ENCODE peak calls at places on chromosomes 12 and 14, in seven cellular contexts. One of them, this sample, is unnamed. For H3K4me1, the result is how much of the 10 kb centered on the place peaks cover.

GRCh38 chr14:56224691-56225681 is 106.8 kb downstream of the PELI2 start:
- DNase-seq in OCI-LY7: no peak
- DNase-seq in body of pancreas: peak
- DNase-seq in cardiac muscle cell: no peak
- DNase-seq in mesendoderm: no peak
- DNase-seq in CD8-positive, alpha-beta memory T cell: no peak
- DNase-seq in Peyer's patch: no peak
- DNase-seq in this sample: no peak

GRCh38 chr12:131920902-131921840 is 7.9 kb upstream of the PUS1 start:
- DNase-seq in OCI-LY7: no peak
- DNase-seq in body of pancreas: no peak
- DNase-seq in cardiac muscle cell: no peak
- DNase-seq in mesendoderm: no peak
- DNase-seq in CD8-positive, alpha-beta memory T cell: no peak
- DNase-seq in Peyer's patch: no peak
- DNase-seq in this sample: no peak

GRCh38 chr12:50647479-50647878 is 116.4 kb upstream of the ATF1 start:
- DNase-seq in OCI-LY7: no peak
- DNase-seq in body of pancreas: peak
- DNase-seq in cardiac muscle cell: no peak
- DNase-seq in mesendoderm: peak
- DNase-seq in CD8-positive, alpha-beta memory T cell: no peak
- DNase-seq in Peyer's patch: no peak
- DNase-seq in this sample: no peak

GRCh38 chr14:85599939-85600338 is 70.0 kb downstream of the FLRT2 start:
- DNase-seq in OCI-LY7: no peak
- DNase-seq in body of pancreas: no peak
- DNase-seq in cardiac muscle cell: no peak
- DNase-seq in mesendoderm: no peak
- DNase-seq in CD8-positive, alpha-beta memory T cell: no peak
- DNase-seq in Peyer's patch: no peak
- DNase-seq in this sample: no peak

GRCh38 chr12:8667280-8667679 is 4.7 kb upstream of the MFAP5 start:
- DNase-seq in OCI-LY7: no peak
- DNase-seq in body of pancreas: no peak
- DNase-seq in cardiac muscle cell: no peak
- DNase-seq in mesendoderm: no peak
- DNase-seq in CD8-positive, alpha-beta memory T cell: no peak
- DNase-seq in Peyer's patch: no peak
- DNase-seq in this sample: no peak

GRCh38 chr12:93537769-93538168 is 34.7 kb upstream of the SOCS2 start:
- DNase-seq in OCI-LY7: no peak
- DNase-seq in body of pancreas: no peak
- DNase-seq in cardiac muscle cell: no peak
- DNase-seq in mesendoderm: peak
- DNase-seq in CD8-positive, alpha-beta memory T cell: no peak
- DNase-seq in Peyer's patch: no peak
- DNase-seq in this sample: no peak

GRCh38 chr12:44837114-44837800 is 38.9 kb downstream of the NELL2 start:
- DNase-seq in OCI-LY7: no peak
- DNase-seq in body of pancreas: no peak
- DNase-seq in cardiac muscle cell: no peak
- DNase-seq in mesendoderm: peak
- DNase-seq in CD8-positive, alpha-beta memory T cell: no peak
- DNase-seq in Peyer's patch: no peak
- DNase-seq in this sample: no peak

GRCh38 chr14:104317975-104318557 is 179.7 kb downstream of the KIF26A start:
- DNase-seq in OCI-LY7: no peak
- DNase-seq in body of pancreas: peak
- DNase-seq in cardiac muscle cell: no peak
- DNase-seq in mesendoderm: no peak
- DNase-seq in CD8-positive, alpha-beta memory T cell: no peak
- DNase-seq in Peyer's patch: no peak
- DNase-seq in this sample: no peak

GRCh38 chr12:144650-145284 is 69.2 kb downstream of the SLC6A12 start:
- DNase-seq in OCI-LY7: no peak
- DNase-seq in body of pancreas: no peak
- DNase-seq in cardiac muscle cell: no peak
- DNase-seq in mesendoderm: no peak
- DNase-seq in CD8-positive, alpha-beta memory T cell: no peak
- DNase-seq in Peyer's patch: no peak
- DNase-seq in this sample: no peak

GRCh38 chr14:32134448-32135070 is 57.5 kb downstream of the ARHGAP5 start:
- DNase-seq in OCI-LY7: no peak
- DNase-seq in body of pancreas: no peak
- DNase-seq in cardiac muscle cell: no peak
- DNase-seq in mesendoderm: no peak
- DNase-seq in CD8-positive, alpha-beta memory T cell: no peak
- DNase-seq in Peyer's patch: no peak
- DNase-seq in this sample: peak

GRCh38 chr12:2769866-2770533 is 24.8 kb upstream of the FKBP4 start:
- DNase-seq in OCI-LY7: no peak
- DNase-seq in body of pancreas: no peak
- DNase-seq in cardiac muscle cell: no peak
- DNase-seq in mesendoderm: no peak
- DNase-seq in CD8-positive, alpha-beta memory T cell: no peak
- DNase-seq in Peyer's patch: no peak
- DNase-seq in this sample: no peak

GRCh38 chr12:101609198-101609597 is 14.4 kb downstream of the MYBPC1 start:
- DNase-seq in OCI-LY7: no peak
- DNase-seq in body of pancreas: no peak
- DNase-seq in cardiac muscle cell: no peak
- DNase-seq in mesendoderm: no peak
- DNase-seq in CD8-positive, alpha-beta memory T cell: no peak
- DNase-seq in Peyer's patch: no peak
- DNase-seq in this sample: no peak

GRCh38 chr12:10033783-10034381 is 3.4 kb downstream of the CLEC9A start:
- DNase-seq in OCI-LY7: peak
- DNase-seq in body of pancreas: no peak
- DNase-seq in cardiac muscle cell: no peak
- DNase-seq in mesendoderm: no peak
- DNase-seq in CD8-positive, alpha-beta memory T cell: no peak
- DNase-seq in Peyer's patch: no peak
- DNase-seq in this sample: no peak

GRCh38 chr12:99619389-99620158 is 28.0 kb upstream of the GARIN6 start:
- DNase-seq in OCI-LY7: peak
- DNase-seq in body of pancreas: no peak
- DNase-seq in cardiac muscle cell: peak
- DNase-seq in mesendoderm: peak
- DNase-seq in CD8-positive, alpha-beta memory T cell: no peak
- DNase-seq in Peyer's patch: no peak
- DNase-seq in this sample: peak

GRCh38 chr12:5018677-5019076 is 25.0 kb upstream of the KCNA5 start:
- DNase-seq in OCI-LY7: no peak
- DNase-seq in body of pancreas: no peak
- DNase-seq in cardiac muscle cell: no peak
- DNase-seq in mesendoderm: no peak
- DNase-seq in CD8-positive, alpha-beta memory T cell: no peak
- DNase-seq in Peyer's patch: no peak
- DNase-seq in this sample: no peak

GRCh38 chr12:132568826-132569480 is 41.4 kb downstream of the LRCOL1 start:
- DNase-seq in OCI-LY7: no peak
- DNase-seq in body of pancreas: no peak
- DNase-seq in cardiac muscle cell: no peak
- DNase-seq in mesendoderm: no peak
- DNase-seq in CD8-positive, alpha-beta memory T cell: no peak
- DNase-seq in Peyer's patch: no peak
- DNase-seq in this sample: no peak

GRCh38 chr12:120702629-120703028 is 7.6 kb upstream of the UNC119B start:
- DNase-seq in OCI-LY7: no peak
- DNase-seq in body of pancreas: no peak
- DNase-seq in cardiac muscle cell: no peak
- DNase-seq in mesendoderm: no peak
- DNase-seq in CD8-positive, alpha-beta memory T cell: no peak
- DNase-seq in Peyer's patch: no peak
- DNase-seq in this sample: no peak

GRCh38 chr12:46390304-46390703 is 17.7 kb upstream of the SLC38A2 start:
- DNase-seq in OCI-LY7: no peak
- DNase-seq in body of pancreas: no peak
- DNase-seq in cardiac muscle cell: no peak
- DNase-seq in mesendoderm: no peak
- DNase-seq in CD8-positive, alpha-beta memory T cell: no peak
- DNase-seq in Peyer's patch: no peak
- DNase-seq in this sample: no peak
- H3K27ac ChIP-seq in OCI-LY7: no peak
- H3K27ac ChIP-seq in body of pancreas: no peak
- H3K27ac ChIP-seq in cardiac muscle cell: peak
- H3K27ac ChIP-seq in mesendoderm: no peak
- H3K27ac ChIP-seq in CD8-positive, alpha-beta memory T cell: no peak
- H3K27ac ChIP-seq in Peyer's patch: peak
- H3K27ac ChIP-seq in this sample: no peak

DNA sequence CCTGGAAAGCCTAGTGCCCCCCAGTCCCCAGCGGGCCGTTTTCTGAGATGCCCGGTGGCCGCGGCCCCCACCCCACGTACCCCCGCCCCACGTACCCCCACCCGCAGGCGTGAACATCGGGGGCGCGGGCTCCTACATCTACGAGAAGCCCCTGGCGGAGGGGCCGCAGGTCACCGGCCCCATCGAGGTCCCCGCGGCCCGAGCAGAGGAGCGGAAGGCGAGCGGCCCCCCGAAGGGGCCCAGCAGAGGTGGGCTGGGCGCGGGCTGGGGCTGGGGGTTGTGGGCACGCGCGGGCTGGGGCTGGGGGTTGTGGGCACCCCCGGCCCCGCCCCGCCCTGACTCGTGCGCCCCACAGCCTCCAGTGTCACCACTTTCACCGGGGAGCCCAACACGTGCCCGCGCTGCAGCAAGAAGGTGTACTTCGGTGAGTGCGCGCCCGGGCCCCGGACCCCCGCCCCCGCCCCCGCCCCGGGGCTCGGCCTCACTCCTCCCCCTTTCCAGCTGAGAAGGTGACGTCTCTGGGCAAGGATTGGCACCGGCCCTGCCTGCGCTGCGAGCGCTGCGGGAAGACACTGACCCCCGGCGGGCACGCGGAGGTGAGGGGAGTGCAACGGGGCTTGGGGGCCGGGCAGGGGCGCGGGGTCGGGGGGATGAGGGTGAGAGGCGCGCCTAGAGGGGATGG is 4.1 kb downstream of the CRIP2 start:
- DNase-seq in OCI-LY7: no peak
- DNase-seq in body of pancreas: no peak
- DNase-seq in cardiac muscle cell: no peak
- DNase-seq in mesendoderm: peak
- DNase-seq in CD8-positive, alpha-beta memory T cell: no peak
- DNase-seq in Peyer's patch: no peak
- DNase-seq in this sample: no peak
- H3K4me1 ChIP-seq in OCI-LY7: under half
- H3K4me1 ChIP-seq in body of pancreas: half or more
- H3K4me1 ChIP-seq in cardiac muscle cell: half or more
- H3K4me1 ChIP-seq in mesendoderm: under half
- H3K4me1 ChIP-seq in CD8-positive, alpha-beta memory T cell: half or more
- H3K4me1 ChIP-seq in Peyer's patch: under half
- H3K4me1 ChIP-seq in this sample: under half

GRCh38 chr12:42690264-42690663 is 100.7 kb upstream of the PRICKLE1 start:
- DNase-seq in OCI-LY7: no peak
- DNase-seq in body of pancreas: no peak
- DNase-seq in cardiac muscle cell: no peak
- DNase-seq in mesendoderm: no peak
- DNase-seq in CD8-positive, alpha-beta memory T cell: no peak
- DNase-seq in Peyer's patch: no peak
- DNase-seq in this sample: no peak

GRCh38 chr12:42686514-42687172 is 97.1 kb upstream of the PRICKLE1 start:
- DNase-seq in OCI-LY7: no peak
- DNase-seq in body of pancreas: no peak
- DNase-seq in cardiac muscle cell: no peak
- DNase-seq in mesendoderm: no peak
- DNase-seq in CD8-positive, alpha-beta memory T cell: no peak
- DNase-seq in Peyer's patch: no peak
- DNase-seq in this sample: no peak

GRCh38 chr12:42691991-42692557 is 102.5 kb upstream of the PRICKLE1 start:
- DNase-seq in OCI-LY7: no peak
- DNase-seq in body of pancreas: no peak
- DNase-seq in cardiac muscle cell: no peak
- DNase-seq in mesendoderm: no peak
- DNase-seq in CD8-positive, alpha-beta memory T cell: no peak
- DNase-seq in Peyer's patch: no peak
- DNase-seq in this sample: peak

GRCh38 chr12:42692749-42693148 is 103.2 kb upstream of the PRICKLE1 start:
- DNase-seq in OCI-LY7: no peak
- DNase-seq in body of pancreas: no peak
- DNase-seq in cardiac muscle cell: no peak
- DNase-seq in mesendoderm: peak
- DNase-seq in CD8-positive, alpha-beta memory T cell: no peak
- DNase-seq in Peyer's patch: no peak
- DNase-seq in this sample: no peak

DNA sequence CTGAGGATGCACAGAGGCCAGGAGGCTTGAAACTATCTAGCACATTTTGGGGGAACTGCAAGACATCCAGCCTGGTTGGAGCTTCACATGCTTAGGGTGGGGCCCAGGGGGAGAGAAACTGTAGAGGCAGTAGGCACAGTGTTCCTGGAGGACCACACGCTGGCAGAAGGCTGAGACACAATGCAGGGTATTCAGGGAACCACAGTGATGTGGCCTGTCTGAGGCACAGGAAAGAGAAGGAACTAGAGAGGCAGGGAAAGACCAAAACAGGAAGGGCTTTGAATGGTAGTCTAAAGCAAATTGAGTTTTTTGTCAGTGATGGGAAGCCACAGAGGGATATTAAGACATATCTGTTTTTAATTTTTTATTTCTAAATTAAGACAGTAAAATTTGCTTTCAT is 100.2 kb upstream of the PRICKLE1 start:
- DNase-seq in OCI-LY7: no peak
- DNase-seq in body of pancreas: no peak
- DNase-seq in cardiac muscle cell: no peak
- DNase-seq in mesendoderm: no peak
- DNase-seq in CD8-positive, alpha-beta memory T cell: no peak
- DNase-seq in Peyer's patch: no peak
- DNase-seq in this sample: no peak
- H3K27ac ChIP-seq in OCI-LY7: no peak
- H3K27ac ChIP-seq in body of pancreas: no peak
- H3K27ac ChIP-seq in cardiac muscle cell: no peak
- H3K27ac ChIP-seq in mesendoderm: no peak
- H3K27ac ChIP-seq in CD8-positive, alpha-beta memory T cell: no peak
- H3K27ac ChIP-seq in Peyer's patch: no peak
- H3K27ac ChIP-seq in this sample: no peak

DNA sequence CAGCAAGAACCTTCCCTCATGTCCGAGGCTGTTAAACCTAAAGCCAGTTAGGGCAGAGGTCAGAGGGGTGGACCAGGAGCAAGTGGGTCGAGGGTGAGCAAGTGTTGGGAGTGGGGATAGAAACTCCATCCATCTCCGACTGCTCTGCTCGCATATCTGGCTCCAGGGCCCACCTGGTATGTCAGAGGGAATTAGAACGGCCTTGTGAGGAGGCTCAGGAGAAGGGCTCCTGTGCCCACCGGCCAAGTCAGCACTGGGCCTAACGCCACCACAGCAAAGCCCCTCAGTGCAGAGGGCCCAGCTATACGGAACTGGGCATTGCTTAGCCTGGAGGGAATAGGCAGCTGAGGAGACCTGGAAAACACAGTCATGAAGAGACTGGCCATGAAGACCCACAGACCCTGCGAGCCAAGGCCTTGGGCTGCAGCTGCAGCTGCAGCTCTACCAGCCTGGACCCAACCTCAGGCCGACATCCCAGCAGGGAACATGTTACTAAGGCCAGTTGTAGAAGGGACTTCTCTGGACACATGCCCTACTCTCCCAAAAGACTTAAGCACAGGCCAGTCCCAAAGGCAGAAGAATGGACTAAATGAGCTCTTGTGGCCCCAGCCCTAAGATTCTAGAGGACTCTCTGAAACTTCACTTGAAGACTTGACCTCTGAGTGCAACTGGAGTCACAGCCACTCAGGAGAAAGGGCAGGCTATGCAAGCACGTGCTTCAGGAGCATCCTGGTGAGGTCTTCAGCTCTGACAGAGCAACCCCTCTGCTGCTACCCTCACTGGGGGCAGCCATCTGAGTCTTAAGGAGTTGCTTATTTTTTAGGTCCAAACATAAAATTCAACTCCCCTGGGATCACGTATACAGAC is 34.1 kb downstream of the DAD1 start:
- DNase-seq in OCI-LY7: peak
- DNase-seq in body of pancreas: no peak
- DNase-seq in cardiac muscle cell: no peak
- DNase-seq in mesendoderm: no peak
- DNase-seq in CD8-positive, alpha-beta memory T cell: no peak
- DNase-seq in Peyer's patch: no peak
- DNase-seq in this sample: no peak
- H3K4me1 ChIP-seq in OCI-LY7: half or more
- H3K4me1 ChIP-seq in body of pancreas: under half
- H3K4me1 ChIP-seq in cardiac muscle cell: under half
- H3K4me1 ChIP-seq in mesendoderm: under half
- H3K4me1 ChIP-seq in CD8-positive, alpha-beta memory T cell: half or more
- H3K4me1 ChIP-seq in Peyer's patch: under half
- H3K4me1 ChIP-seq in this sample: under half

This sample was measured in SJCRH30.